ENCODE peak calls at places on chromosomes 4 and X, in nine cellular contexts. One of them, this sample, is unnamed.

GRCh38 chr4:8205241-8205707 is 6.2 kb downstream of the SH3TC1 start:
- DNase-seq in activated CD4-positive, alpha-beta T cell treated with anti-CD3 and anti-CD28 coated beads, Interleukin-2, amount 50 U/mL, for 4 hours: no peak
- DNase-seq in stimulated activated naive CD8-positive, alpha-beta T cell treated with anti-CD3 and anti-CD28 coated beads, Interleukin-15, Interleukin-2, amounts not matched to agents 100 U/mL and 50 U/mL, for 24 hours: no peak
- DNase-seq in heart right ventricle: no peak
- DNase-seq in upper lobe of right lung: no peak
- DNase-seq in NCI-H510A treated with DMSO at 0.1 percent for 48 hours: no peak
- DNase-seq in NCI-H82: no peak
- DNase-seq in renal cortical epithelial cell: no peak
- DNase-seq in amygdala: no peak
- DNase-seq in this sample: no peak

GRCh38 chrX:107561468-107562215 is 66.7 kb upstream of the PRPS1 start:
- DNase-seq in NCI-H510A treated with DMSO at 0.1 percent for 48 hours: no peak
- DNase-seq in stimulated activated naive CD8-positive, alpha-beta T cell treated with anti-CD3 and anti-CD28 coated beads, Interleukin-15, Interleukin-2, amounts not matched to agents 100 U/mL and 50 U/mL, for 24 hours: no peak
- DNase-seq in activated CD4-positive, alpha-beta T cell treated with anti-CD3 and anti-CD28 coated beads, Interleukin-2, amount 50 U/mL, for 4 hours: no peak
- DNase-seq in upper lobe of right lung: no peak
- DNase-seq in amygdala: no peak
- DNase-seq in NCI-H82: no peak
- DNase-seq in renal cortical epithelial cell: no peak
- DNase-seq in heart right ventricle: no peak
- DNase-seq in this sample: no peak

GRCh38 chrX:50471390-50471789 is 765 bp upstream of the DGKK start:
- DNase-seq in NCI-H82: peak
- DNase-seq in NCI-H510A treated with DMSO at 0.1 percent for 48 hours: no peak
- DNase-seq in amygdala: no peak
- DNase-seq in renal cortical epithelial cell: no peak
- DNase-seq in stimulated activated naive CD8-positive, alpha-beta T cell treated with anti-CD3 and anti-CD28 coated beads, Interleukin-15, Interleukin-2, amounts not matched to agents 100 U/mL and 50 U/mL, for 24 hours: no peak
- DNase-seq in upper lobe of right lung: no peak
- DNase-seq in activated CD4-positive, alpha-beta T cell treated with anti-CD3 and anti-CD28 coated beads, Interleukin-2, amount 50 U/mL, for 4 hours: no peak
- DNase-seq in heart right ventricle: no peak
- DNase-seq in this sample: no peak

GRCh38 chrX:54358424-54359211 is 772 bp upstream of the WNK3 start:
- DNase-seq in renal cortical epithelial cell: peak
- DNase-seq in NCI-H510A treated with DMSO at 0.1 percent for 48 hours: peak
- DNase-seq in activated CD4-positive, alpha-beta T cell treated with anti-CD3 and anti-CD28 coated beads, Interleukin-2, amount 50 U/mL, for 4 hours: peak
- DNase-seq in NCI-H82: peak
- DNase-seq in upper lobe of right lung: peak
- DNase-seq in heart right ventricle: peak
- DNase-seq in amygdala: peak
- DNase-seq in stimulated activated naive CD8-positive, alpha-beta T cell treated with anti-CD3 and anti-CD28 coated beads, Interleukin-15, Interleukin-2, amounts not matched to agents 100 U/mL and 50 U/mL, for 24 hours: peak
- DNase-seq in this sample: peak

GRCh38 chrX:27924261-27924660 is 57.0 kb downstream of the DCAF8L1 start:
- DNase-seq in upper lobe of right lung: no peak
- DNase-seq in activated CD4-positive, alpha-beta T cell treated with anti-CD3 and anti-CD28 coated beads, Interleukin-2, amount 50 U/mL, for 4 hours: no peak
- DNase-seq in renal cortical epithelial cell: no peak
- DNase-seq in stimulated activated naive CD8-positive, alpha-beta T cell treated with anti-CD3 and anti-CD28 coated beads, Interleukin-15, Interleukin-2, amounts not matched to agents 100 U/mL and 50 U/mL, for 24 hours: no peak
- DNase-seq in amygdala: no peak
- DNase-seq in heart right ventricle: no peak
- DNase-seq in NCI-H510A treated with DMSO at 0.1 percent for 48 hours: no peak
- DNase-seq in NCI-H82: no peak
- DNase-seq in this sample: no peak

GRCh38 chr4:140018931-140019618 is 134.9 kb downstream of the MAML3 start:
- DNase-seq in renal cortical epithelial cell: no peak
- DNase-seq in NCI-H82: peak
- DNase-seq in amygdala: no peak
- DNase-seq in activated CD4-positive, alpha-beta T cell treated with anti-CD3 and anti-CD28 coated beads, Interleukin-2, amount 50 U/mL, for 4 hours: no peak
- DNase-seq in NCI-H510A treated with DMSO at 0.1 percent for 48 hours: peak
- DNase-seq in heart right ventricle: no peak
- DNase-seq in upper lobe of right lung: no peak
- DNase-seq in stimulated activated naive CD8-positive, alpha-beta T cell treated with anti-CD3 and anti-CD28 coated beads, Interleukin-15, Interleukin-2, amounts not matched to agents 100 U/mL and 50 U/mL, for 24 hours: no peak
- DNase-seq in this sample: no peak

GRCh38 chrX:154378059-154378798 is 866 bp upstream of the EMD start:
- DNase-seq in activated CD4-positive, alpha-beta T cell treated with anti-CD3 and anti-CD28 coated beads, Interleukin-2, amount 50 U/mL, for 4 hours: no peak
- DNase-seq in stimulated activated naive CD8-positive, alpha-beta T cell treated with anti-CD3 and anti-CD28 coated beads, Interleukin-15, Interleukin-2, amounts not matched to agents 100 U/mL and 50 U/mL, for 24 hours: peak
- DNase-seq in renal cortical epithelial cell: no peak
- DNase-seq in NCI-H510A treated with DMSO at 0.1 percent for 48 hours: no peak
- DNase-seq in heart right ventricle: peak
- DNase-seq in amygdala: no peak
- DNase-seq in NCI-H82: no peak
- DNase-seq in upper lobe of right lung: peak
- DNase-seq in this sample: no peak

GRCh38 chr4:120071192-120071795 is 4.6 kb upstream of the MAD2L1 start:
- DNase-seq in activated CD4-positive, alpha-beta T cell treated with anti-CD3 and anti-CD28 coated beads, Interleukin-2, amount 50 U/mL, for 4 hours: peak
- DNase-seq in heart right ventricle: no peak
- DNase-seq in upper lobe of right lung: no peak
- DNase-seq in amygdala: no peak
- DNase-seq in stimulated activated naive CD8-positive, alpha-beta T cell treated with anti-CD3 and anti-CD28 coated beads, Interleukin-15, Interleukin-2, amounts not matched to agents 100 U/mL and 50 U/mL, for 24 hours: peak
- DNase-seq in NCI-H510A treated with DMSO at 0.1 percent for 48 hours: peak
- DNase-seq in NCI-H82: peak
- DNase-seq in renal cortical epithelial cell: peak
- DNase-seq in this sample: no peak

This sample was measured in T1000.